ENCODE peak calls at places on chromosomes 6 and 20, in eight cellular contexts. One of them, this sample, is unnamed. For H3K9me3 and H3K4me1, the result is how much of the 10 kb centered on the place peaks cover.

GRCh38 chr6:41257369-41258195 is 28.9 kb downstream of the TREM1 start:
- DNase-seq in adrenal gland: peak
- DNase-seq in PC-3: peak
- DNase-seq in iPS DF 6.9: no peak
- DNase-seq in uterus: peak
- DNase-seq in heart left ventricle: no peak
- DNase-seq in H1: no peak
- DNase-seq in HCT116: no peak
- DNase-seq in this sample: peak

GRCh38 chr20:45919536-45919933 is 7.6 kb upstream of the PLTP start:
- DNase-seq in adrenal gland: peak
- DNase-seq in PC-3: no peak
- DNase-seq in iPS DF 6.9: no peak
- DNase-seq in uterus: peak
- DNase-seq in heart left ventricle: peak
- DNase-seq in H1: no peak
- DNase-seq in HCT116: no peak
- DNase-seq in this sample: peak

GRCh38 chr20:50475879-50476292 is 34.3 kb upstream of the PTPN1 start:
- DNase-seq in adrenal gland: peak
- DNase-seq in PC-3: peak
- DNase-seq in iPS DF 6.9: no peak
- DNase-seq in uterus: no peak
- DNase-seq in heart left ventricle: no peak
- DNase-seq in H1: no peak
- DNase-seq in HCT116: no peak
- DNase-seq in this sample: peak

GRCh38 chr6:113326781-113327180 is 530.4 kb upstream of the MARCKS start:
- DNase-seq in adrenal gland: no peak
- DNase-seq in PC-3: no peak
- DNase-seq in iPS DF 6.9: no peak
- DNase-seq in uterus: no peak
- DNase-seq in heart left ventricle: no peak
- DNase-seq in H1: no peak
- DNase-seq in HCT116: no peak
- DNase-seq in this sample: no peak

GRCh38 chr20:33995053-33995816 is 1.5 kb downstream of the RALY start:
- DNase-seq in adrenal gland: no peak
- DNase-seq in PC-3: no peak
- DNase-seq in iPS DF 6.9: no peak
- DNase-seq in uterus: no peak
- DNase-seq in heart left ventricle: no peak
- DNase-seq in H1: no peak
- DNase-seq in HCT116: no peak
- DNase-seq in this sample: no peak

GRCh38 chr6:157323924-157324276 is 581 bp upstream of the TMEM242 start:
- DNase-seq in adrenal gland: peak
- DNase-seq in PC-3: peak
- DNase-seq in iPS DF 6.9: no peak
- DNase-seq in uterus: peak
- DNase-seq in heart left ventricle: peak
- DNase-seq in H1: no peak
- DNase-seq in HCT116: peak
- DNase-seq in this sample: peak

GRCh38 chr20:61789329-61789728 is 276.4 kb downstream of the TAF4 start:
- DNase-seq in adrenal gland: no peak
- DNase-seq in PC-3: no peak
- DNase-seq in iPS DF 6.9: no peak
- DNase-seq in uterus: no peak
- DNase-seq in heart left ventricle: no peak
- DNase-seq in H1: no peak
- DNase-seq in HCT116: no peak
- DNase-seq in this sample: no peak

GRCh38 chr20:45826381-45827019 is 612 bp downstream of the TNNC2 start:
- DNase-seq in adrenal gland: peak
- DNase-seq in PC-3: no peak
- DNase-seq in iPS DF 6.9: no peak
- DNase-seq in uterus: no peak
- DNase-seq in heart left ventricle: no peak
- DNase-seq in H1: no peak
- DNase-seq in HCT116: no peak
- DNase-seq in this sample: peak

GRCh38 chr20:63544241-63544957 is 3.1 kb downstream of the SRMS start:
- DNase-seq in adrenal gland: no peak
- DNase-seq in PC-3: no peak
- DNase-seq in iPS DF 6.9: no peak
- DNase-seq in uterus: no peak
- DNase-seq in heart left ventricle: no peak
- DNase-seq in H1: no peak
- DNase-seq in HCT116: no peak
- DNase-seq in this sample: no peak

GRCh38 chr6:110768057-110768456 is 47.2 kb downstream of the CDK19 start:
- DNase-seq in adrenal gland: no peak
- DNase-seq in PC-3: no peak
- DNase-seq in iPS DF 6.9: no peak
- DNase-seq in uterus: no peak
- DNase-seq in heart left ventricle: no peak
- DNase-seq in H1: no peak
- DNase-seq in HCT116: no peak
- DNase-seq in this sample: no peak

DNA sequence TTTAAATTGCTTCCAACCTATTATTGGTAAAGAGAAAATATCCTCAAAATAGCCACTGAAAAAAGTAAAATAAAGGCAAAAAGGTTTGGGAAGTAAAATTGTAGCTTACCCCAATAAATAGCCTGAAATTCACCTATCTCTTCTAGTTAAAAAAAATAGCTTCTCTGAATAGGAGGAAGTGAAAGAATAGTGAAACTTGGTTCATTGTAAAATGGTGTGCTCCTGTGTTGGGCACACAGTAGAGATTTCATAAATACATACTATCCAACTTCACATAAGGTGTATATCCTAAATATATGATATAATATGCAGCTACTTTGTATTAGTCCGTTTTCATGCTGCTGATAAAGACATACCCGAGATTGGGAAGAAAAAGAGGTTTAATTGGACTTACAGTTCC is 45.3 kb downstream of the CDK19 start:
- DNase-seq in adrenal gland: no peak
- DNase-seq in PC-3: no peak
- DNase-seq in iPS DF 6.9: no peak
- DNase-seq in uterus: no peak
- DNase-seq in heart left ventricle: no peak
- DNase-seq in H1: no peak
- DNase-seq in HCT116: no peak
- DNase-seq in this sample: no peak
- H3K9me3 ChIP-seq in adrenal gland: under half
- H3K9me3 ChIP-seq in PC-3: under half
- H3K9me3 ChIP-seq in iPS DF 6.9: under half
- H3K9me3 ChIP-seq in uterus: under half
- H3K9me3 ChIP-seq in heart left ventricle: under half
- H3K9me3 ChIP-seq in H1: under half
- H3K9me3 ChIP-seq in HCT116: under half
- H3K9me3 ChIP-seq in this sample: under half

DNA sequence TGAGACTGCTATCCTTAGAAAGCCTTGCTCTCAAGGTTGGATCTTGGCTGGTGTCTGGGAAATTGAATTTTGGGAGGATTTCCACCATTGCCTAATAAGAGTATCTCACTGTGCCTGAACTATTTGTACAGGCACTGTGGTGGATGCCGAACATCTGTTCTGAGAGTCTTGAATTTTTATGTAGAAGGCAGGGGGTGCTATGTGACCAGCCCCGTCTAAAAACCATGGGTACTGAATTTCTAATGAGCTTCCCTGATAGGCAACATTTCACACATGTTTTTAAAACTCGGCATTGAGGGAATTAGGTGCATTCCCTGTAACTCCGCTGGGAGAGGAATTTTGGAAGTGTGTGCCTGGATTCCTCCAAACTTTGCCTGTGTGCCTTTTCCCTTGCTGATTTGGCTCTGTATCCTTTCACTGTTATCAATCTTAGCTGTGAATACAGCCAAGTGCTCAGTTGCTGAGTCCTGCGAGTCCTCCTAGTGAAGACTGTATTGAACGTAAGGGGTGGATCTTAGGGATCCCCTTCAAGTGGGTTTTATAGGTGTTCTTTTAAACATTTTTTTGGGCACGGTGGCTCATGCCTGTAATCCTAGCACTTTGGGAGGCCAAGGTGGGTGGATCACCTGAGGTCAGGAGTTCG is 27.6 kb upstream of the SCAF8 start:
- DNase-seq in adrenal gland: no peak
- DNase-seq in PC-3: peak
- DNase-seq in iPS DF 6.9: no peak
- DNase-seq in uterus: no peak
- DNase-seq in heart left ventricle: no peak
- DNase-seq in H1: no peak
- DNase-seq in HCT116: no peak
- DNase-seq in this sample: no peak
- H3K27ac ChIP-seq in adrenal gland: no peak
- H3K27ac ChIP-seq in PC-3: no peak
- H3K27ac ChIP-seq in iPS DF 6.9: no peak
- H3K27ac ChIP-seq in uterus: no peak
- H3K27ac ChIP-seq in heart left ventricle: no peak
- H3K27ac ChIP-seq in H1: no peak
- H3K27ac ChIP-seq in HCT116: no peak
- H3K27ac ChIP-seq in this sample: no peak

GRCh38 chr6:148514091-148514850 is 171.6 kb downstream of the SASH1 start:
- DNase-seq in adrenal gland: no peak
- DNase-seq in PC-3: no peak
- DNase-seq in iPS DF 6.9: no peak
- DNase-seq in uterus: no peak
- DNase-seq in heart left ventricle: no peak
- DNase-seq in H1: no peak
- DNase-seq in HCT116: no peak
- DNase-seq in this sample: no peak
- H3K4me1 ChIP-seq in adrenal gland: under half
- H3K4me1 ChIP-seq in PC-3: under half
- H3K4me1 ChIP-seq in iPS DF 6.9: under half
- H3K4me1 ChIP-seq in uterus: under half
- H3K4me1 ChIP-seq in heart left ventricle: half or more
- H3K4me1 ChIP-seq in H1: under half
- H3K4me1 ChIP-seq in HCT116: under half
- H3K4me1 ChIP-seq in this sample: under half

GRCh38 chr6:164827537-164827936 is 481.9 kb downstream of the C6orf118 start:
- DNase-seq in adrenal gland: no peak
- DNase-seq in PC-3: peak
- DNase-seq in iPS DF 6.9: no peak
- DNase-seq in uterus: no peak
- DNase-seq in heart left ventricle: no peak
- DNase-seq in H1: no peak
- DNase-seq in HCT116: no peak
- DNase-seq in this sample: no peak
- H3K9me3 ChIP-seq in adrenal gland: under half
- H3K9me3 ChIP-seq in PC-3: under half
- H3K9me3 ChIP-seq in iPS DF 6.9: under half
- H3K9me3 ChIP-seq in uterus: under half
- H3K9me3 ChIP-seq in heart left ventricle: under half
- H3K9me3 ChIP-seq in H1: under half
- H3K9me3 ChIP-seq in HCT116: under half
- H3K9me3 ChIP-seq in this sample: under half

DNA sequence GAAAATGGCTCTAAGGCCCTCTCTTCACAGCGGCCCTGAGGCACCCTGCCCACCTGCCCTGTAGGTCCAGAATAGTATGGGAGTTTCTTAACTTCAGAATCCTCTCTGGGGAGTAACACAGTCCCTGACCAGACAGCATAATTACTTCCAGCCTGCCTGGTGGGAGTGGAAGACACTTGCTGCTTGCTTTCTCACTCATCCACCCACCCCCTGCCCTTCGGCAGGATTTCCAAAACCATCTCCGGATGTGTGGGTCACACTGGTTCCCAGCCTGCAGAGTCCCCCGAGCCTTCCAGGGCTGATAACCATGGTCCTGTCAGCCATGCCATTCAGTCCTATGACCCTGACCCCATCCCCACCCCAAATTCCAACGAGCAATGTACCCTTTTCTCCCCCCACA is 5.4 kb downstream of the SLC29A1 start:
- DNase-seq in adrenal gland: no peak
- DNase-seq in PC-3: no peak
- DNase-seq in iPS DF 6.9: no peak
- DNase-seq in uterus: no peak
- DNase-seq in heart left ventricle: no peak
- DNase-seq in H1: no peak
- DNase-seq in HCT116: no peak
- DNase-seq in this sample: no peak
- H3K27ac ChIP-seq in adrenal gland: peak
- H3K27ac ChIP-seq in PC-3: no peak
- H3K27ac ChIP-seq in iPS DF 6.9: no peak
- H3K27ac ChIP-seq in uterus: peak
- H3K27ac ChIP-seq in heart left ventricle: peak
- H3K27ac ChIP-seq in H1: no peak
- H3K27ac ChIP-seq in HCT116: no peak
- H3K27ac ChIP-seq in this sample: no peak

GRCh38 chr20:44172572-44172950 is 14.4 kb downstream of the JPH2 start:
- DNase-seq in adrenal gland: no peak
- DNase-seq in PC-3: peak
- DNase-seq in iPS DF 6.9: no peak
- DNase-seq in uterus: peak
- DNase-seq in heart left ventricle: no peak
- DNase-seq in H1: no peak
- DNase-seq in HCT116: no peak
- DNase-seq in this sample: no peak
- H3K4me1 ChIP-seq in adrenal gland: under half
- H3K4me1 ChIP-seq in PC-3: half or more
- H3K4me1 ChIP-seq in iPS DF 6.9: under half
- H3K4me1 ChIP-seq in uterus: under half
- H3K4me1 ChIP-seq in heart left ventricle: half or more
- H3K4me1 ChIP-seq in H1: under half
- H3K4me1 ChIP-seq in HCT116: under half
- H3K4me1 ChIP-seq in this sample: under half

GRCh38 chr6:26657268-26657667 is 2.3 kb downstream of the ZNF322 start:
- DNase-seq in adrenal gland: no peak
- DNase-seq in PC-3: no peak
- DNase-seq in iPS DF 6.9: no peak
- DNase-seq in uterus: no peak
- DNase-seq in heart left ventricle: no peak
- DNase-seq in H1: no peak
- DNase-seq in HCT116: no peak
- DNase-seq in this sample: no peak

GRCh38 chr6:26646074-26646473 is 13.5 kb downstream of the ZNF322 start:
- DNase-seq in adrenal gland: no peak
- DNase-seq in PC-3: no peak
- DNase-seq in iPS DF 6.9: no peak
- DNase-seq in uterus: no peak
- DNase-seq in heart left ventricle: no peak
- DNase-seq in H1: no peak
- DNase-seq in HCT116: no peak
- DNase-seq in this sample: no peak

GRCh38 chr6:26653007-26653406 is 6.5 kb downstream of the ZNF322 start:
- DNase-seq in adrenal gland: no peak
- DNase-seq in PC-3: no peak
- DNase-seq in iPS DF 6.9: no peak
- DNase-seq in uterus: no peak
- DNase-seq in heart left ventricle: no peak
- DNase-seq in H1: no peak
- DNase-seq in HCT116: no peak
- DNase-seq in this sample: no peak

DNA sequence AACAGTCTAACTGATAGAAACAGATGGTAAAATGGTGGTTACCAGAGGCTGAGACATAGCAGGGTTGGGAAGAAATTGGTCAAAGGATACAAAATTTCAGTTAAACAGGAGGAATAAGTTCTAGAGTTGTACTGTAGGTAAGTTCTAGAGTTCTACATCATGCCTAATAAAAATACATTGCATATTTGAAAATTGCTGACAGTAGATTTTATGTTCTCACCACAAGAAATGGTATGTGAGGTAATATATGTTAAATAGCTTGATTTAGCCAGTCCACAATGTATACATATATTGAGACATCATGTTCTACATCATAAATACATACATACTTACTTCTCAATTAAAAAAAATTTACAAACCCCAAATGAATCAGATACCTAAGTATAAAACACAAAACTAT is 8.2 kb downstream of the ZNF322 start:
- DNase-seq in adrenal gland: no peak
- DNase-seq in PC-3: no peak
- DNase-seq in iPS DF 6.9: no peak
- DNase-seq in uterus: no peak
- DNase-seq in heart left ventricle: no peak
- DNase-seq in H1: no peak
- DNase-seq in HCT116: no peak
- DNase-seq in this sample: no peak
- H3K9me3 ChIP-seq in adrenal gland: under half
- H3K9me3 ChIP-seq in PC-3: under half
- H3K9me3 ChIP-seq in iPS DF 6.9: under half
- H3K9me3 ChIP-seq in uterus: under half
- H3K9me3 ChIP-seq in heart left ventricle: under half
- H3K9me3 ChIP-seq in H1: under half
- H3K9me3 ChIP-seq in HCT116: under half
- H3K9me3 ChIP-seq in this sample: under half

This sample was measured in ovary.